ENCODE peak calls at places on chromosomes 3 and 15, in four cellular contexts. S is upper lobe of right lung, N is psoas muscle, D is NCI-H69. A is an unnamed sample.

GRCh38 chr15:40055576-40056293 is 16.8 kb upstream of the SRP14 start:
- DNase-seq in N (peak; percentile 90), S (no peak), D (peak; percentile 68), A (no peak)

GRCh38 chr3:10980216-10980799 is 12.2 kb upstream of the SLC6A1 start:
- DNase-seq in N (no peak), D (no peak), S (no peak), A (no peak)

GRCh38 chr3:155270485-155271342 is 22.8 kb downstream of the STRIT1 start:
- DNase-seq in S (no peak), D (no peak), N (no peak), A (no peak)

GRCh38 chr3:102447272-102447671 is 12.5 kb downstream of the ZPLD1 start:
- DNase-seq in D (no peak), S (no peak), N (no peak), A (no peak)

GRCh38 chr15:34366271-34367043 is 539 bp downstream of the LPCAT4 start:
- DNase-seq in S (peak; percentile 82), N (peak; percentile 72), D (peak; percentile 93), A (peak; percentile 84)

GRCh38 chr3:141530133-141530768 is 43.4 kb downstream of the RASA2 start:
- DNase-seq in N (no peak), S (no peak), D (no peak), A (no peak)

GRCh38 chr3:7651213-7651612 is 790.3 kb downstream of the GRM7 start:
- DNase-seq in D (peak; percentile 47), S (no peak), N (no peak), A (no peak)

GRCh38 chr15:31300981-31301686 is 25.5 kb upstream of the KLF13 start:
- DNase-seq in N (peak; percentile 54), S (peak; percentile 60), D (peak; percentile 88), A (no peak)

GRCh38 chr3:12967751-12968209 is 105.4 kb downstream of the IQSEC1 start:
- DNase-seq in S (peak; percentile 96), N (peak; percentile 97), D (peak; percentile 81), A (peak; percentile 96)

GRCh38 chr15:25787855-25788521 is 75.1 kb downstream of the ATP10A start:
- DNase-seq in S (peak; percentile 79), N (no peak), D (no peak), A (no peak)

GRCh38 chr3:58238830-58239229 is 1.2 kb downstream of the ABHD6 start:
- DNase-seq in D (no peak), S (no peak), N (no peak), A (no peak)

GRCh38 chr3:130700541-130700940 is 46.1 kb downstream of the PIK3R4 start:
- DNase-seq in D (no peak), N (no peak), S (no peak), A (no peak)

GRCh38 chr3:8864570-8865350 is 95.3 kb upstream of the OXTR start:
- DNase-seq in S (no peak), D (no peak), N (no peak), A (no peak)

GRCh38 chr3:65992106-65992505 is 46.6 kb downstream of the MAGI1 start:
- DNase-seq in S (no peak), N (no peak), D (no peak), A (no peak)

GRCh38 chr3:46449755-46450552 is 14.8 kb downstream of the LTF start:
- DNase-seq in S (no peak), D (no peak), N (no peak), A (no peak)

GRCh38 chr15:61657461-61657860 is 402.8 kb downstream of the VPS13C start:
- DNase-seq in S (no peak), N (no peak), D (no peak), A (no peak)

GRCh38 chr3:123841476-123842238 is 42.5 kb downstream of the MYLK start:
- DNase-seq in N (no peak), S (no peak), D (no peak), A (no peak)

GRCh38 chr3:161559177-161559998 is 62.8 kb downstream of the OTOL1 start:
- DNase-seq in N (no peak), D (peak; percentile 64), S (no peak), A (no peak)

GRCh38 chr3:35664460-35664919 is 25.2 kb downstream of the ARPP21 start:
- DNase-seq in S (peak; percentile 59), N (peak; percentile 91), D (peak; percentile 73), A (peak; percentile 78)

GRCh38 chr3:110932515-110933095 is 139.0 kb upstream of the NECTIN3 start:
- DNase-seq in D (peak; percentile 64), N (no peak), S (no peak), A (no peak)

GRCh38 chr3:73669268-73669667 is 44.5 kb upstream of the PDZRN3 start:
- DNase-seq in D (no peak), S (no peak), N (no peak), A (no peak)

GRCh38 chr3:10371167-10371566 is 50.3 kb upstream of the SEC13 start:
- DNase-seq in D (no peak), N (no peak), S (no peak), A (no peak)

GRCh38 chr3:5202267-5202666 is 14.8 kb downstream of the EDEM1 start:
- DNase-seq in N (no peak), D (peak; percentile 30), S (no peak), A (no peak)

GRCh38 chr15:42456971-42457370 is 34.0 kb downstream of the ZNF106 start:
- DNase-seq in N (no peak), D (no peak), S (no peak), A (no peak)

GRCh38 chr15:59206623-59207183 is at the start of gene LDHAL6B:
- DNase-seq in D (no peak), S (no peak), N (no peak), A (no peak)

GRCh38 chr15:71611721-71612016 is 198.7 kb upstream of the NR2E3 start:
- DNase-seq in N (no peak), D (no peak), S (no peak), A (no peak)

GRCh38 chr15:60423540-60423939 is 25.8 kb upstream of the ANXA2 start:
- DNase-seq in D (no peak), N (no peak), S (no peak), A (no peak)

GRCh38 chr3:55698826-55699225 is 211.7 kb upstream of the WNT5A start:
- DNase-seq in N (no peak), D (no peak), S (no peak), A (no peak)

GRCh38 chr3:48240000-48240710 is 749 bp upstream of the ZNF589 start:
- DNase-seq in D (no peak), S (peak; percentile 19), N (no peak), A (no peak)

GRCh38 chr15:70341566-70341965 is 243.8 kb upstream of the TLE3 start:
- DNase-seq in D (no peak), N (no peak), S (peak; percentile 36), A (no peak)

GRCh38 chr3:149055575-149055974 is 30.8 kb downstream of the HLTF start:
- DNase-seq in N (no peak), S (no peak), D (no peak), A (no peak)

GRCh38 chr3:146313411-146314111 is 62.7 kb upstream of the PLSCR4 start:
- DNase-seq in D (no peak), S (no peak), N (no peak), A (no peak)

GRCh38 chr3:114307841-114308228 is 14.0 kb downstream of the TIGIT start:
- DNase-seq in D (no peak), S (no peak), N (no peak), A (no peak)

GRCh38 chr3:39149059-39149455 is 4.3 kb downstream of the CSRNP1 start:
- DNase-seq in S (no peak), N (no peak), D (no peak), A (no peak)

GRCh38 chr3:5245927-5246326 is 58.4 kb downstream of the EDEM1 start:
- DNase-seq in S (no peak), N (no peak), D (no peak), A (no peak)

GRCh38 chr3:13836658-13837587 is 42.9 kb downstream of the WNT7A start:
- DNase-seq in D (no peak), N (no peak), S (no peak), A (no peak)